ENCODE peak calls at places on chromosome 11, in ten cellular contexts. U is GM19239; L is activated effector memory CD4-positive, alpha-beta T cell treated with anti-CD3 and anti-CD28 coated beads, Interleukin-2, amount 50 U/mL, for 16 hours; P is activated CD4-positive, alpha-beta T cell treated with anti-CD3 and anti-CD28 coated beads, Interleukin-2, amount 10 ng/mL, durations not matched to agents 7 days and 5 days; V is HFF-Myc; B is bronchial epithelial cell; O is brain microvascular endothelial cell; C is fibroblast of lung; Z is Panc1; Q is BE2C. R is an unnamed sample.

GRCh38 chr11:79312591-79313267 is 128.1 kb downstream of the TENM4 start:
- DNase-seq in U (no peak), B (no peak), P (no peak), Z (no peak), V (no peak), C (no peak), O (no peak), L (no peak), Q (no peak), R (no peak)

GRCh38 chr11:19091366-19091765 is 25.6 kb upstream of the ZDHHC13 start:
- DNase-seq in C (no peak), L (no peak), Q (no peak), P (no peak), Z (no peak), V (no peak), B (peak; percentile 76), U (no peak), O (no peak), R (no peak)

GRCh38 chr11:131464481-131464880 is 94.1 kb downstream of the NTM start:
- DNase-seq in Z (no peak), V (no peak), Q (no peak), L (no peak), O (no peak), C (no peak), P (no peak), U (no peak), B (no peak), R (no peak)

GRCh38 chr11:114774599-114775365 is 96.5 kb downstream of the NXPE2 start:
- DNase-seq in U (peak; percentile 16), Q (peak; percentile 74), V (no peak), Z (no peak), C (peak; percentile 49), P (no peak), L (no peak), B (peak; percentile 12), O (no peak), R (peak; percentile 50)

GRCh38 chr11:64772318-64773018 is 5.9 kb downstream of the SF1 start:
- DNase-seq in Z (no peak), P (no peak), O (no peak), Q (no peak), V (no peak), C (no peak), L (no peak), B (no peak), U (no peak), R (peak; percentile 30)

GRCh38 chr11:73177380-73178091 is 35.4 kb upstream of the FCHSD2 start:
- DNase-seq in Z (no peak), B (no peak), U (no peak), O (no peak), L (peak; percentile 37), C (peak; percentile 29), V (no peak), P (no peak), Q (no peak), R (no peak)

GRCh38 chr11:27241316-27242122 is 121.5 kb downstream of the CCDC34 start:
- DNase-seq in P (no peak), C (peak; percentile 97), L (no peak), Z (peak; percentile 51), U (no peak), B (peak; percentile 93), Q (no peak), O (peak; percentile 64), V (no peak), R (no peak)

GRCh38 chr11:75582935-75583709 is 21.1 kb downstream of the SERPINH1 start:
- DNase-seq in C (peak; percentile 77), O (peak; percentile 44), P (peak; percentile 66), Q (peak; percentile 83), V (no peak), B (no peak), Z (no peak), L (peak; percentile 70), U (peak; percentile 64), R (peak; percentile 76)

GRCh38 chr11:86769219-86769618 is 31.1 kb upstream of the PRSS23 start:
- DNase-seq in C (no peak), Z (no peak), B (no peak), L (no peak), U (no peak), P (no peak), O (peak; percentile 16), V (no peak), Q (no peak), R (no peak)

GRCh38 chr11:96311120-96311568 is 31.9 kb downstream of the MAML2 start:
- DNase-seq in O (peak; percentile 73), B (peak; percentile 49), P (no peak), V (no peak), U (no peak), L (no peak), Z (no peak), C (peak; percentile 85), Q (no peak), R (no peak)

GRCh38 chr11:47220401-47220821 is 5.6 kb downstream of the DDB2 start:
- DNase-seq in O (peak; percentile 85), P (no peak), V (no peak), Q (no peak), U (no peak), C (peak; percentile 69), L (no peak), Z (peak; percentile 76), B (peak; percentile 69), R (no peak)

GRCh38 chr11:7964873-7965272 is 374 bp downstream of the NLRP10 start:
- DNase-seq in Z (no peak), U (no peak), L (no peak), O (no peak), B (peak; percentile 90), P (no peak), V (peak; percentile 22), Q (no peak), C (peak; percentile 75), R (no peak)

GRCh38 chr11:121304750-121305149 is 12.2 kb downstream of the SC5D start:
- DNase-seq in C (no peak), Q (no peak), V (no peak), Z (no peak), U (no peak), O (no peak), P (no peak), L (no peak), B (peak; percentile 33), R (no peak)

GRCh38 chr11:23123766-23124165 is 263.5 kb upstream of the CCDC179 start:
- DNase-seq in U (no peak), O (peak; percentile 55), B (peak; percentile 53), V (peak; percentile 24), P (no peak), C (peak; percentile 65), Z (no peak), L (no peak), Q (no peak), R (no peak)

GRCh38 chr11:119777940-119778339 is 48.9 kb upstream of the NECTIN1 start:
- DNase-seq in U (no peak), B (no peak), C (no peak), O (no peak), Z (no peak), Q (no peak), P (no peak), V (no peak), L (no peak), R (no peak)

GRCh38 chr11:92224394-92225205 is at the start of gene FAT3:
- DNase-seq in O (peak; percentile 40), V (no peak), L (no peak), Z (no peak), B (no peak), P (no peak), U (no peak), C (peak; percentile 80), Q (peak; percentile 75), R (no peak)